ENCODE peak calls at places on chromosomes 5 and 9, in seven cellular contexts. K is body of pancreas; S is heart right ventricle; P is PC-3; Z is CD8-positive, alpha-beta T cell; F is breast epithelium; E is CD8-positive, alpha-beta memory T cell. D is an unnamed sample.

GRCh38 chr5:131228646-131229045 is 35.2 kb upstream of the CDC42SE2 start:
- DNase-seq in K (no peak), S (no peak), P (no peak), Z (no peak), F (no peak), E (no peak), D (no peak)

GRCh38 chr5:32600057-32600622 is 14.8 kb downstream of the SUB1 start:
- DNase-seq in K (no peak), S (no peak), P (peak), Z (no peak), F (no peak), E (no peak), D (no peak)

GRCh38 chr9:18976368-18977238 is 56.4 kb downstream of the SAXO1 start:
- DNase-seq in K (peak), S (no peak), P (peak), Z (no peak), F (no peak), E (no peak), D (no peak)

GRCh38 chr5:56142620-56143431 is 90.3 kb downstream of the ANKRD55 start:
- DNase-seq in K (peak), S (no peak), P (peak), Z (no peak), F (no peak), E (no peak), D (no peak)

GRCh38 chr5:74095871-74096270 is 469.9 kb downstream of the ARHGEF28 start:
- DNase-seq in K (no peak), S (no peak), P (peak), Z (no peak), F (no peak), E (no peak), D (no peak)

GRCh38 chr5:132639706-132640130 is 18.3 kb upstream of the IL13 start:
- DNase-seq in K (no peak), S (no peak), P (no peak), Z (no peak), F (no peak), E (no peak), D (no peak)

GRCh38 chr5:107604990-107605389 is 65.7 kb downstream of the EFNA5 start:
- DNase-seq in K (no peak), S (no peak), P (no peak), Z (no peak), F (no peak), E (no peak), D (no peak)

GRCh38 chr9:15433661-15434060 is 11.0 kb downstream of the SNAPC3 start:
- DNase-seq in K (no peak), S (no peak), P (no peak), Z (no peak), F (no peak), E (no peak), D (no peak)

GRCh38 chr9:3768698-3769458 is 243.1 kb upstream of the RFX3 start:
- DNase-seq in K (peak), S (no peak), P (no peak), Z (no peak), F (no peak), E (no peak), D (no peak)

GRCh38 chr5:9198399-9198798 is 347.5 kb downstream of the SEMA5A start:
- DNase-seq in K (no peak), S (no peak), P (peak), Z (no peak), F (no peak), E (no peak), D (no peak)

GRCh38 chr5:126868961-126869451 is 92.1 kb downstream of the LMNB1 start:
- DNase-seq in K (no peak), S (peak), P (no peak), Z (peak), F (no peak), E (peak), D (no peak)

GRCh38 chr9:130183133-130183762 is 11.0 kb downstream of the NCS1 start:
- DNase-seq in K (peak), S (no peak), P (no peak), Z (no peak), F (no peak), E (no peak), D (no peak)

GRCh38 chr5:57735754-57736153 is 253.1 kb upstream of the ACTBL2 start:
- DNase-seq in K (no peak), S (no peak), P (peak), Z (no peak), F (no peak), E (no peak), D (no peak)

GRCh38 chr9:136255166-136255538 is 9.5 kb upstream of the QSOX2 start:
- DNase-seq in K (no peak), S (no peak), P (no peak), Z (no peak), F (no peak), E (no peak), D (no peak)

GRCh38 chr5:62152394-62153123 is 153.4 kb upstream of the KIF2A start:
- DNase-seq in K (no peak), S (no peak), P (peak), Z (no peak), F (no peak), E (no peak), D (no peak)

GRCh38 chr5:169336234-169336633 is 35.3 kb upstream of the SLIT3 start:
- DNase-seq in K (no peak), S (no peak), P (no peak), Z (no peak), F (no peak), E (no peak), D (no peak)

GRCh38 chr9:6133346-6134063 is 82.1 kb upstream of the IL33 start:
- DNase-seq in K (no peak), S (no peak), P (peak), Z (no peak), F (no peak), E (no peak), D (no peak)

GRCh38 chr9:89483592-89484474 is 14.1 kb downstream of the SEMA4D start:
- DNase-seq in K (no peak), S (peak), P (no peak), Z (peak), F (no peak), E (peak), D (no peak)

GRCh38 chr9:79562749-79563386 is 8.9 kb upstream of the TLE4 start:
- DNase-seq in K (no peak), S (no peak), P (peak), Z (no peak), F (no peak), E (no peak), D (no peak)

GRCh38 chr5:90547072-90547536 is 11.5 kb upstream of the ADGRV1 start:
- DNase-seq in K (no peak), S (no peak), P (peak), Z (no peak), F (no peak), E (no peak), D (no peak)

GRCh38 chr5:38672059-38672791 is 115.8 kb upstream of the LIFR start:
- DNase-seq in K (no peak), S (no peak), P (peak), Z (no peak), F (no peak), E (no peak), D (no peak)

GRCh38 chr5:72622152-72622760 is 115.0 kb upstream of the ZNF366 start:
- DNase-seq in K (no peak), S (no peak), P (no peak), Z (no peak), F (no peak), E (no peak), D (no peak)

GRCh38 chr9:34370970-34371880 is 5.5 kb downstream of the MYORG start:
- DNase-seq in K (no peak), S (no peak), P (no peak), Z (peak), F (no peak), E (peak), D (no peak)

GRCh38 chr5:133794771-133795391 is 173.5 kb downstream of the C5orf15 start:
- DNase-seq in K (no peak), S (no peak), P (no peak), Z (no peak), F (no peak), E (no peak), D (no peak)

GRCh38 chr5:61052870-61053269 is 107.9 kb downstream of the NDUFAF2 start:
- DNase-seq in K (no peak), S (no peak), P (peak), Z (no peak), F (no peak), E (no peak), D (no peak)

GRCh38 chr9:20693068-20693467 is 9.0 kb downstream of the FOCAD start:
- DNase-seq in K (no peak), S (no peak), P (no peak), Z (no peak), F (no peak), E (no peak), D (no peak)

GRCh38 chr9:16715404-16715803 is 155.1 kb downstream of the BNC2 start:
- DNase-seq in K (peak), S (no peak), P (no peak), Z (no peak), F (no peak), E (no peak), D (no peak)

GRCh38 chr5:67246108-67246507 is 49.5 kb upstream of the CD180 start:
- DNase-seq in K (peak), S (no peak), P (peak), Z (peak), F (no peak), E (no peak), D (no peak)

GRCh38 chr9:29556317-29556716 is 1983.0 kb upstream of the C9orf72 start:
- DNase-seq in K (no peak), S (no peak), P (peak), Z (no peak), F (no peak), E (no peak), D (no peak)

GRCh38 chr9:131324736-131325679 is 35.5 kb downstream of the PLPP7 start:
- DNase-seq in K (no peak), S (no peak), P (no peak), Z (no peak), F (no peak), E (no peak), D (no peak)

GRCh38 chr5:158538506-158539074 is 561.1 kb downstream of the EBF1 start:
- DNase-seq in K (no peak), S (no peak), P (no peak), Z (no peak), F (no peak), E (no peak), D (no peak)

GRCh38 chr9:14322211-14323082 is 8.5 kb upstream of the NFIB start:
- DNase-seq in K (peak), S (peak), P (peak), Z (peak), F (peak), E (peak), D (peak)

GRCh38 chr9:38390442-38390841 is 2.1 kb upstream of the ALDH1B1 start:
- DNase-seq in K (no peak), S (no peak), P (no peak), Z (no peak), F (no peak), E (no peak), D (no peak)

GRCh38 chr5:119412828-119413227 is 39.5 kb upstream of the HSD17B4 start:
- DNase-seq in K (no peak), S (no peak), P (no peak), Z (no peak), F (no peak), E (no peak), D (no peak)

GRCh38 chr5:119411291-119411934 is 40.9 kb upstream of the HSD17B4 start:
- DNase-seq in K (no peak), S (no peak), P (peak), Z (no peak), F (no peak), E (no peak), D (no peak)

GRCh38 chr5:119409235-119409815 is 43.0 kb upstream of the HSD17B4 start:
- DNase-seq in K (no peak), S (no peak), P (no peak), Z (no peak), F (no peak), E (no peak), D (no peak)

GRCh38 chr5:119410448-119411170 is 41.7 kb upstream of the HSD17B4 start:
- DNase-seq in K (no peak), S (no peak), P (no peak), Z (no peak), F (no peak), E (no peak), D (no peak)

DNA sequence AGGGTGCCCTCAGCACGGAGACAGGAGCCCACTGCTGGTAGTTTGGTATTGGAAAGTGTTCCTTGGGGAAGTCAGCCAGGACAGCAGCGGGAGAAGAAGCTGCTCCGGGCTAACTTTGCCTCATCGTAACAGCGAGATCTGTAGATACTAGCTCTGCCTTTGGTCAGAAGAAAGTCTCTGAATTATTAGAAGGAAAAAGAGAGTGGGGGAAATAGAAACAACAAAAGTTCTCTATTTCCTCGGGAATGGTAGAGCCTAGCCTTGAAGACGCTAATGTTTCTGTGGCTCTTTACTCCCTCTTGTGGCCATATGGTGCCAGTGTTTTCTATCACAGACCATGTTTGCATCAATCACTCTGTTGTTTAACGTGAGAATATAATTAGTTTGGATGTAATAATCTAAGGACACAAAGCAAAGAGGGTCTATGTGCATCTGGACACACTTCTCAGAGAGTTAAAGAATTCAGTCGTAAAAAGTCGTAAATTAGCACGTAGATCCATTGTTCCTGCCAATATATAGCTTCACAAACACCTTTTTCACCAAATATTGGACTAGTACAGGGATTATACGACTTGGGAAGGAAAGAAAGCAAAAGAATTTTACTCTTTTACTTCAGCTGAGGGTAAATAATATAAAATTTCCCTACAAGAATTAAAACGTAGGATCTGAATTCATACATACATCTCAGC is 40.2 kb upstream of the HSD17B4 start:
- DNase-seq in K (peak), S (peak), P (peak), Z (peak), F (no peak), E (no peak), D (peak)
- H3K27ac ChIP-seq in K (no peak), S (no peak), P (peak), Z (no peak), F (peak), E (peak), D (peak)

GRCh38 chr9:95887926-95888497 is 12.5 kb downstream of the ERCC6L2 start:
- DNase-seq in K (no peak), S (no peak), P (no peak), Z (no peak), F (no peak), E (no peak), D (no peak)
- H3K27ac ChIP-seq in K (no peak), S (no peak), P (no peak), Z (peak), F (no peak), E (no peak), D (no peak)

GRCh38 chr5:145944328-145944727 is 8.0 kb downstream of the SH3RF2 start:
- DNase-seq in K (peak), S (no peak), P (no peak), Z (no peak), F (no peak), E (no peak), D (no peak)
- H3K27ac ChIP-seq in K (no peak), S (no peak), P (no peak), Z (no peak), F (no peak), E (no peak), D (no peak)

GRCh38 chr5:112574566-112574965 is 155.5 kb upstream of the EPB41L4A start:
- DNase-seq in K (no peak), S (no peak), P (no peak), Z (no peak), F (no peak), E (no peak), D (no peak)
- H3K27ac ChIP-seq in K (no peak), S (no peak), P (no peak), Z (no peak), F (no peak), E (no peak), D (no peak)

GRCh38 chr9:122366074-122366672 is 4.7 kb upstream of the PTGS1 start:
- DNase-seq in K (no peak), S (no peak), P (peak), Z (no peak), F (no peak), E (no peak), D (no peak)
- H3K27ac ChIP-seq in K (no peak), S (no peak), P (no peak), Z (no peak), F (no peak), E (no peak), D (no peak)

DNA sequence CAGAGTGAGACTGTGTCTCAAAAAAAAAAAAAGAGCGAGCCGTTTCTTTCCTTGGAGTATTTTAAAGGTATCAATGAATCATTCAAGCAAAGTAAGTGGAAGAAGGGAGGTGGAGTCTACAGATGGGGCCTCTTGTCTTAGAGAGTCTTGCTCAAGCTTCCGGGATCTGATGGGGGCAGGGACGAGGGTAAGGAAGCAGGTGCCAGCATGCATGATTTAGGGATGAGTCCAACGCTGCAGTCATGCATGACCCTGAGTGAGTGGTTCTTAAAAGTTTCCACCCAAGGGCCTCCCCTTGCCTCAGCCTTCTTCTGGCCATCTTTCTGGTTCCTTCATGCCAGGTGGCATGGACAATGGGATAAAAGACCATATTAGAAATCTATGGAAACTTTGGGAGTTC is 79.6 kb downstream of the MYO10 start:
- DNase-seq in K (no peak), S (no peak), P (peak), Z (no peak), F (no peak), E (no peak), D (no peak)
- H3K27ac ChIP-seq in K (no peak), S (no peak), P (peak), Z (no peak), F (no peak), E (no peak), D (no peak)

GRCh38 chr9:37100750-37101149 is 19.6 kb upstream of the ZCCHC7 start:
- DNase-seq in K (no peak), S (no peak), P (no peak), Z (no peak), F (no peak), E (no peak), D (no peak)
- H3K27ac ChIP-seq in K (no peak), S (no peak), P (no peak), Z (no peak), F (no peak), E (no peak), D (no peak)

GRCh38 chr5:140345919-140346347 is 470 bp downstream of the HBEGF start:
- DNase-seq in K (peak), S (peak), P (peak), Z (no peak), F (peak), E (no peak), D (peak)
- H3K27ac ChIP-seq in K (peak), S (peak), P (peak), Z (no peak), F (peak), E (no peak), D (peak)

GRCh38 chr9:94140791-94141790 is 56.8 kb downstream of the PTPDC1 start:
- DNase-seq in K (no peak), S (no peak), P (peak), Z (no peak), F (no peak), E (no peak), D (no peak)
- H3K27ac ChIP-seq in K (peak), S (peak), P (peak), Z (no peak), F (peak), E (no peak), D (peak)